ENCODE peak calls at places on chromosome 4, in nine cellular contexts. Y, E, A, R, F, H, U, V and M are unnamed samples. For H3K9me3, the result is how much of the 10 kb centered on the place peaks cover.

GRCh38 chr4:179755322-179755721 is 2313.1 kb upstream of the AGA start:
- DNase-seq in H (no peak), A (no peak), U (no peak), R (no peak), Y (no peak), V (no peak), E (no peak), F (no peak), M (no peak)

GRCh38 chr4:25969374-25969773 is 55.4 kb downstream of the SMIM20 start:
- DNase-seq in Y (no peak), F (no peak), V (no peak), H (no peak), A (no peak), E (peak), U (no peak), R (no peak), M (no peak)

GRCh38 chr4:54152846-54153600 is 53.1 kb downstream of the GSX2 start:
- DNase-seq in V (peak), U (no peak), Y (peak), H (no peak), E (no peak), F (no peak), R (no peak), A (peak), M (no peak)

GRCh38 chr4:81663368-81663767 is 191.7 kb upstream of the RASGEF1B start:
- DNase-seq in Y (no peak), V (no peak), A (no peak), U (no peak), F (no peak), R (no peak), H (no peak), E (no peak), M (no peak)

GRCh38 chr4:80138556-80139538 is 58.5 kb upstream of the PRDM8 start:
- DNase-seq in F (no peak), R (no peak), E (no peak), U (no peak), H (no peak), Y (peak), V (no peak), A (peak), M (no peak)

GRCh38 chr4:52869196-52869595 is 7.1 kb downstream of the RASL11B start:
- DNase-seq in U (no peak), H (peak), R (peak), V (no peak), A (no peak), F (no peak), E (peak), Y (no peak), M (peak)

GRCh38 chr4:158778712-158779111 is 9.9 kb downstream of the FNIP2 start:
- DNase-seq in E (no peak), U (no peak), Y (peak), F (peak), A (no peak), V (no peak), R (no peak), H (no peak), M (no peak)

GRCh38 chr4:104394409-104394813 is 100.3 kb downstream of the CXXC4 start:
- DNase-seq in E (no peak), H (no peak), Y (no peak), R (no peak), U (no peak), V (no peak), A (no peak), F (no peak), M (no peak)

GRCh38 chr4:78662661-78663060 is 111.1 kb downstream of the ANXA3 start:
- DNase-seq in A (no peak), V (no peak), R (no peak), F (no peak), E (no peak), U (no peak), H (no peak), Y (no peak), M (no peak)

GRCh38 chr4:168587326-168588125 is 90.7 kb downstream of the PALLD start:
- DNase-seq in V (peak), R (no peak), E (no peak), Y (peak), F (no peak), H (peak), A (peak), U (no peak), M (peak)

GRCh38 chr4:184911310-184911709 is 85.5 kb upstream of the ACSL1 start:
- DNase-seq in U (no peak), A (peak), V (no peak), H (no peak), Y (peak), E (no peak), F (no peak), R (no peak), M (no peak)

GRCh38 chr4:174554329-174554728 is 32.0 kb upstream of the HPGD start:
- DNase-seq in E (no peak), Y (no peak), A (no peak), H (no peak), R (no peak), U (no peak), V (no peak), F (no peak), M (no peak)
- TF ChIP-seq CTCF in E (no peak), Y (no peak), A (no peak), H (no peak), R (no peak), U (no peak), V (no peak), F (no peak), M (no peak)

DNA sequence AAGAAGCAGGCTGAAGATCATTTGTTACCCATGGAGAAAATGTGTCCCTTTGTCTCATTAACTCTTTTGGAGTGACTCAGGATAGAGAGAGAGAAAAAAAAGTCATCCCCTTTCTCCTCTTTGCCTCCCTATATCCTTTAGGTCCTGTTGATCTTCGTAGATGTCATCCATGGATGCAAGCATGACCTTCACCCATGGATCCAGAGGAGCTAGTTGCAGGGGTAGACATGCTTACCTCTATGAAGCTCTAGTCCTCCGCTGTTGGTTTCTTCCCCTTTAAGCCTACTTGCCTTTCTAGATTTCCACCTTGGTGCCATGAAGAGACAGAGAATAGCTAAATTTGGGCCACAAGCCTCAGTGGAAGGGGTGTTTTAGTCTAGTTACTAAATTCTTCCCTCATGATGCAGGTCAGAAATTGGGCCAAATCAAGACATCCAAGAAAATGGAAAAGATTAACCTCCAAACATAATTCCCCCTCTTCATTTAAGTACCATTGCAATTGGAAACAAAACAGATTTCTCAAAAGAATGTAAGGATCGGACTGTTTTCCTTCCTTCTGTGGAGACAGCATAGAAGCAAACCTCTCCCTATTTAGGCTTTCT is 178.4 kb downstream of the TECRL start:
- DNase-seq in V (no peak), R (no peak), E (no peak), U (no peak), F (no peak), H (no peak), Y (peak), A (no peak), M (no peak)
- H3K9me3 ChIP-seq in V (under half), R (under half), E (under half), U (under half), F (half or more), H (under half), Y (under half), A (under half), M (under half)

DNA sequence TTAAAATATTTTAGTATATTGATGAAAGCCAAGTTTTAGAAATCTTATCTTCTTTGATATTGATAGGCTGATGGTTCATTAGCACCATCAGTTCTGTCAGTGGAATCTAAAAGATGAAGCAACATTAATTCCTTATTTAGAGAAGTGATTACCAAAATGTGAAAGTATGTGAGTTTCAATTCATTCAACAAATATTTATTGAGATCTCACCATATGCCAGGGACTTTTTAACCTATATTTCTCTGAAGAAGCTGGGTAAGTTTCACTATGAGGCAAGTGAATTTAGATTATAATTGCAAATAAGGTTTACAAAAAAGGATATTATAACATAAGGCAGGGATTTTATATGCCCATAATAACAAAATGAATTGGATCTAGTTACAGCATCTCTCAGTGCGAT is 79.3 kb downstream of the GABRB1 start:
- DNase-seq in F (no peak), E (no peak), Y (no peak), R (no peak), H (no peak), V (no peak), A (no peak), U (no peak), M (no peak)
- H3K27ac ChIP-seq in F (no peak), E (no peak), Y (no peak), R (no peak), H (no peak), V (no peak), A (no peak), U (no peak), M (no peak)

GRCh38 chr4:128225148-128225547 is 62.5 kb downstream of the PGRMC2 start:
- DNase-seq in A (no peak), E (no peak), V (peak), H (no peak), F (no peak), R (no peak), Y (peak), U (no peak), M (no peak)

GRCh38 chr4:128221556-128221955 is 66.1 kb downstream of the PGRMC2 start:
- DNase-seq in A (no peak), R (no peak), E (no peak), Y (peak), H (no peak), U (no peak), V (no peak), F (no peak), M (no peak)

GRCh38 chr4:128220286-128221235 is 67.1 kb downstream of the PGRMC2 start:
- DNase-seq in E (no peak), F (no peak), V (no peak), R (no peak), Y (peak), H (no peak), A (no peak), U (no peak), M (no peak)
- TF ChIP-seq CTCF in E (peak), F (no peak), V (peak), R (no peak), Y (peak), H (peak), A (no peak), U (peak), M (no peak)

GRCh38 chr4:7306566-7306965 is 114.2 kb downstream of the SORCS2 start:
- DNase-seq in V (no peak), A (no peak), Y (no peak), U (no peak), F (no peak), E (no peak), H (no peak), R (no peak), M (no peak)
- H3K9me3 ChIP-seq in V (under half), A (under half), Y (under half), U (under half), F (under half), E (under half), H (under half), R (under half), M (under half)

GRCh38 chr4:90570615-90571014 is 443.4 kb downstream of the CCSER1 start:
- DNase-seq in E (no peak), A (no peak), F (no peak), R (no peak), H (no peak), U (no peak), V (no peak), Y (no peak), M (no peak)

GRCh38 chr4:90580271-90580825 is 453.2 kb downstream of the CCSER1 start:
- DNase-seq in U (no peak), V (no peak), A (no peak), Y (no peak), H (no peak), E (no peak), R (no peak), F (no peak), M (no peak)

GRCh38 chr4:90572996-90573395 is 445.8 kb downstream of the CCSER1 start:
- DNase-seq in V (no peak), A (peak), E (no peak), U (no peak), F (no peak), Y (no peak), H (no peak), R (no peak), M (no peak)

GRCh38 chr4:90575371-90575770 is 448.2 kb downstream of the CCSER1 start:
- DNase-seq in E (no peak), Y (no peak), F (no peak), R (no peak), V (no peak), U (no peak), H (no peak), A (no peak), M (no peak)
- H3K27ac ChIP-seq in E (no peak), Y (no peak), F (no peak), R (no peak), V (no peak), U (no peak), H (no peak), A (no peak), M (no peak)

GRCh38 chr4:6011686-6012085 is 6.5 kb downstream of the C4orf50 start:
- DNase-seq in E (peak), R (peak), V (peak), Y (no peak), F (no peak), U (no peak), A (no peak), H (peak), M (no peak)
- TF ChIP-seq CTCF in E (no peak), R (no peak), V (no peak), Y (no peak), F (no peak), U (no peak), A (no peak), H (no peak), M (no peak)

GRCh38 chr4:28966982-28967381 is 1753.2 kb upstream of the PCDH7 start:
- DNase-seq in V (no peak), Y (peak), H (no peak), F (no peak), E (no peak), U (peak), R (no peak), A (no peak), M (no peak)
- H3K9me3 ChIP-seq in V (under half), Y (under half), H (under half), F (under half), E (under half), U (under half), R (under half), A (under half), M (under half)